ENCODE peak calls at places on chromosomes 6 and 20, in eight cellular contexts. O is hypothalamus; W is NAMALWA; D is Daoy; X is amniotic stem cell; N is T-cell; B is T-helper 17 cell; Z is activated CD4-positive, alpha-beta T cell treated with anti-CD3 and anti-CD28 coated beads for 24 hours. M is an unnamed sample.

GRCh38 chr6:36730424-36731380 is 33.1 kb downstream of the RAB44 start:
- DNase-seq in N (no peak), B (no peak), X (no peak), D (no peak), Z (no peak), O (no peak), W (no peak), M (no peak)

GRCh38 chr20:19880256-19881079 is 122.4 kb downstream of the RIN2 start:
- DNase-seq in B (no peak), N (no peak), Z (no peak), D (peak), W (no peak), X (no peak), O (no peak), M (no peak)

GRCh38 chr20:58237318-58238182 is 9.1 kb upstream of the ANKRD60 start:
- DNase-seq in O (no peak), Z (no peak), D (peak), W (no peak), X (no peak), N (no peak), B (no peak), M (no peak)

GRCh38 chr20:37544386-37544785 is 16.7 kb upstream of the BLCAP start:
- DNase-seq in O (no peak), N (no peak), Z (no peak), W (no peak), X (no peak), D (no peak), B (no peak), M (no peak)

GRCh38 chr6:74420221-74420620 is 724.2 kb downstream of the CD109 start:
- DNase-seq in O (no peak), N (no peak), D (no peak), Z (no peak), W (no peak), X (no peak), B (no peak), M (no peak)

GRCh38 chr6:54056105-54056504 is 55.1 kb upstream of the MLIP start:
- DNase-seq in O (no peak), Z (no peak), W (no peak), D (no peak), B (no peak), X (no peak), N (no peak), M (no peak)

GRCh38 chr6:127484207-127484858 is 25.1 kb upstream of the KIAA0408 start:
- DNase-seq in B (no peak), O (no peak), X (no peak), W (peak), N (no peak), D (peak), Z (no peak), M (no peak)

GRCh38 chr6:131893198-131893597 is 58.0 kb downstream of the CCN2 start:
- DNase-seq in D (no peak), W (no peak), Z (no peak), O (no peak), B (no peak), N (no peak), X (no peak), M (no peak)

GRCh38 chr20:60236613-60237012 is 278.4 kb downstream of the CDH26 start:
- DNase-seq in X (no peak), N (no peak), Z (no peak), D (no peak), O (no peak), B (no peak), W (no peak), M (no peak)

GRCh38 chr6:90820436-90820835 is 233.6 kb upstream of the MAP3K7 start:
- DNase-seq in W (no peak), D (no peak), N (no peak), B (no peak), Z (no peak), X (no peak), O (no peak), M (no peak)